ENCODE peak calls at places on chromosomes 7 and 10, in eight cellular contexts. N is cardiac muscle cell, F is WTC11, V is esophagus squamous epithelium, K is nephron progenitor cell, J is heart right ventricle, G is GM10248, P is tibial nerve. M is an unnamed sample.

GRCh38 chr10:84075226-84076046 is 63.9 kb upstream of the GHITM start:
- DNase-seq in N (no peak), F (no peak), V (no peak), K (no peak), J (no peak), G (no peak), P (no peak), M (no peak)

GRCh38 chr7:106620681-106621080 is 40.3 kb downstream of the CCDC71L start:
- DNase-seq in N (no peak), F (no peak), V (no peak), K (no peak), J (no peak), G (no peak), P (no peak), M (no peak)

GRCh38 chr10:131226831-131227740 is 84.4 kb downstream of the TCERG1L start:
- DNase-seq in N (no peak), F (no peak), V (no peak), K (no peak), J (no peak), G (no peak), P (no peak), M (no peak)

GRCh38 chr10:133254421-133255120 is 16.9 kb downstream of the VENTX start:
- DNase-seq in N (no peak), F (no peak), V (no peak), K (no peak), J (no peak), G (no peak), P (no peak), M (no peak)

GRCh38 chr10:53598914-53599313 is 826.3 kb upstream of the MBL2 start:
- DNase-seq in N (no peak), F (peak; percentile 40), V (no peak), K (no peak), J (no peak), G (no peak), P (no peak), M (no peak)

GRCh38 chr10:21197838-21198237 is 300.7 kb upstream of the NEBL start:
- DNase-seq in N (no peak), F (no peak), V (no peak), K (no peak), J (no peak), G (no peak), P (no peak), M (no peak)

GRCh38 chr7:97480700-97481410 is 251.0 kb upstream of the TAC1 start:
- DNase-seq in N (no peak), F (no peak), V (no peak), K (no peak), J (no peak), G (no peak), P (no peak), M (no peak)

GRCh38 chr7:140696679-140697446 is at the start of gene NDUFB2:
- DNase-seq in N (peak; percentile 84), F (peak; percentile 96), V (peak; percentile 50), K (peak; percentile 75), J (peak; percentile 53), G (peak; percentile 87), P (peak; percentile 47), M (peak; percentile 70)

GRCh38 chr7:39615350-39615975 is 7.9 kb upstream of the RALA start:
- DNase-seq in N (no peak), F (no peak), V (no peak), K (no peak), J (no peak), G (no peak), P (no peak), M (no peak)

GRCh38 chr10:97888641-97889262 is 39.1 kb downstream of the GOLGA7B start:
- DNase-seq in N (peak; percentile 21), F (no peak), V (no peak), K (no peak), J (no peak), G (no peak), P (no peak), M (no peak)

GRCh38 chr7:129698516-129699418 is 87.2 kb downstream of the NRF1 start:
- DNase-seq in N (no peak), F (peak; percentile 27), V (no peak), K (no peak), J (no peak), G (no peak), P (no peak), M (no peak)

DNA sequence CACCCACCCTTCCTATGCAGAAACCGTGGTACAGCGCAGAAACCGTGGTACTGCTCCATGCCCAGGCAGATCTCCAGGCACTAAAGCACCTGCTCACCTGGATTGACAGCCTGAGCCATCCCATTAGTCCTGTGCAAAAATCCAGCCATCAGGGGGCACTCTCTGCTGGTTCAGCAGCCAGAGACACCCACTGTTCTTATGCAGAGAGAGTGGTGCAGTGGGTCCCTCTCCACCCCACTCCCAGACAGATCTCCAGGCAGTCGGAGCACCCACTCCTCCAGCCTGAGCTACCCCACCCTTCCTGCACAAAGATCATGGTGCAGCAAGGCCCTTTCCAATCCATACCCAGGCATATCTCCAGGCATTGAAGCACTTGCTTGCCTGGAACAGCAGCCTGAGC is 219.8 kb downstream of the CTNNA3 start:
- DNase-seq in N (no peak), F (peak; percentile 56), V (no peak), K (no peak), J (no peak), G (no peak), P (no peak), M (no peak)
- TF ChIP-seq CTCF in N (no peak), F (no peak), V (no peak), K (no peak), J (no peak), G (no peak), P (no peak), M (no peak)

GRCh38 chr7:131509087-131509486 is 47.3 kb downstream of the PODXL start:
- DNase-seq in N (no peak), F (no peak), V (no peak), K (no peak), J (no peak), G (no peak), P (no peak), M (no peak)

GRCh38 chr7:131504157-131504899 is 52.1 kb downstream of the PODXL start:
- DNase-seq in N (no peak), F (no peak), V (no peak), K (no peak), J (no peak), G (no peak), P (no peak), M (no peak)

GRCh38 chr7:131505636-131506557 is 50.5 kb downstream of the PODXL start:
- DNase-seq in N (no peak), F (no peak), V (no peak), K (no peak), J (no peak), G (no peak), P (no peak), M (no peak)

GRCh38 chr7:131507592-131508331 is 48.7 kb downstream of the PODXL start:
- DNase-seq in N (peak; percentile 76), F (peak; percentile 81), V (peak; percentile 15), K (peak; percentile 86), J (peak; percentile 83), G (peak; percentile 80), P (peak; percentile 91), M (no peak)

DNA sequence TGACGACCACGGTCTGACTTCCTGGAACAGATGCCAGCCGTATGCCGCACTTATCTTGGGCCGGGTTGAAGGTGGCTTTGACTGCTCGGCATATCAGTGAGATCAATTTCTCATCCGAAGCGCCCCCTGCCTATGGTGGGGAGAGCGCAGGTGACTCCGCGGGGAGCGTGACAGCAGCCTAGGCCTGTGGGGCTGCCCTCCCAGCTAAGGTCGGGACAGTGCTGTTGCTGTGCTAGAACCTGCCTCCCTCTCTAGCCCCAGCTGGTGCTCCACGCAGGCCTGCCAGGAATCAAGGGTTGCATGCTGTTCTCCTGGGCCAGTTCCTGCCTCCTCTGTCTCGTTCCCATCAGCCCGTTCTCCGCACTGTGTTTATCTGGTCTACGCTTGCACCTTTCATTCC is 49.8 kb downstream of the PODXL start:
- DNase-seq in N (no peak), F (peak; percentile 38), V (no peak), K (no peak), J (no peak), G (no peak), P (no peak), M (no peak)
- TF ChIP-seq CTCF in N (no peak), F (no peak), V (no peak), K (no peak), J (no peak), G (no peak), P (no peak), M (no peak)

GRCh38 chr10:70479626-70480253 is 1.2 kb downstream of the PALD1 start:
- DNase-seq in N (no peak), F (no peak), V (no peak), K (no peak), J (no peak), G (no peak), P (no peak), M (no peak)

GRCh38 chr10:70479161-70479531 is 579 bp downstream of the PALD1 start:
- DNase-seq in N (no peak), F (no peak), V (no peak), K (no peak), J (no peak), G (no peak), P (no peak), M (no peak)

GRCh38 chr10:70477661-70478162 is 855 bp upstream of the PALD1 start:
- DNase-seq in N (peak; percentile 28), F (no peak), V (no peak), K (peak; percentile 42), J (no peak), G (peak; percentile 54), P (no peak), M (no peak)

GRCh38 chr10:70480254-70480861 is 1.8 kb downstream of the PALD1 start:
- DNase-seq in N (no peak), F (no peak), V (no peak), K (no peak), J (no peak), G (peak; percentile 55), P (no peak), M (no peak)

DNA sequence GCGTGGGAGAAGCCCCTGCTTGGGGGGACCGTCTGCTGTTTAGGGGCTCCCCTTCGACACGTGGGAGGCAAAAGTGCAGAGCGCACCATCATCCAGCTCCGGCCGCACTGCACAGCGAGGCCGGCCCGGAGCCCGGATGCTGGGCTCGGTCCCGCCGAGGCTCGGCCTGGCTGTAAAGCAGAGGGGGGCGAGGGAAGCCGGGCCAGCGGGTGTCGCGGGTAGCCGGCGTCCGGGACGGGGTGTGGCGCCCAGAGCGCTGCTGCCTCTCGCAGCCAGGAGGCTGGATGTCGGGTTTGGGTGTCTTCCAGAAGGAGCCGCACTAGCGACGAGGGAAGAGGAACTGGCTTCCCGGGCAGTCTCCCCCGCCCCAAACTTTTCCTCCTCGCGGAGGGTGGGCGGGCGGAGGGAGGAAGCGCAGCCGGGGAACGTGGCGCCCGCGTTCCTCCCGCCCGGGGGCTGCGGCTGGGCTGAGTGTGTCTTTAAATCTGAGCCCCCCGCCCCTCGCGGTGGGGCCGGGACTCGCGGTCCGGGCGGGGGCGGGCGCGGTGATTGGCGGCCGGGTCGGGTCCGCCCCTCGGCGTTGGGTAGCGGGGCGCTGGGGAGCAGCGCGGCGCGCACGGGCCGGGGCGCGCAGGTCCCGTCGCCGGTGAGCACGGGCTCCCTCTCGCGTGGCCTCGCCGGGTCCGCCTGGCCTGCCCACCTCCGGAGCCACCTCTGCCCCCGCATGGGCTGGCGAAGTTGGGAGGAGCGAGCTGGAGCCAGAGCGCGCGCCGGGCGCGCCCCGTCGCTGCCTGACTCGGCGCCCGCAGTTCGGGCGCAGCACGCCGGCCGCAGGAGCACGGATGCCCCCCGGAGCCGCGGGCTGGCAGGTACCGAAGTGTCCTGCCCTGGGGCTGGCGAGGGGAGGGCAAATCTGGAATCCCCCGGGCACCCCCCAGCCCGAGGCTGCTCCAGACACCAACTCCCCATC is at the start of gene PALD1:
- DNase-seq in N (peak; percentile 39), F (peak; percentile 82), V (no peak), K (peak; percentile 81), J (peak; percentile 89), G (peak; percentile 68), P (peak; percentile 37), M (peak; percentile 63)
- TF ChIP-seq CTCF in N (no peak), F (no peak), V (peak; percentile 62), K (no peak), J (peak; percentile 61), G (no peak), P (peak; percentile 58), M (no peak)

GRCh38 chr10:279655-280054 is 144.4 kb downstream of the ZMYND11 start:
- DNase-seq in N (no peak), F (peak; percentile 44), V (no peak), K (no peak), J (no peak), G (no peak), P (no peak), M (no peak)
- TF ChIP-seq CTCF in N (no peak), F (no peak), V (no peak), K (no peak), J (no peak), G (peak; percentile 4), P (no peak), M (no peak)